ENCODE peak calls at places on chromosomes 16 and 17, in six cellular contexts. Z, Q, A, J, S and R are unnamed samples.

GRCh38 chr17:41308251-41308917 is 725 bp downstream of the KRTAP16-1 start:
- DNase-seq in Q (no peak), Z (no peak), S (no peak), A (peak), J (no peak), R (no peak)

GRCh38 chr17:42684033-42684625 is 1.8 kb downstream of the CNTNAP1 start:
- DNase-seq in Q (no peak), A (no peak), J (no peak), S (no peak), Z (no peak), R (no peak)

GRCh38 chr16:81610144-81610842 is 165.7 kb downstream of the CMIP start:
- DNase-seq in A (no peak), J (peak), Q (peak), S (peak), Z (peak), R (no peak)

GRCh38 chr17:354651-355556 is 2.3 kb upstream of the RPH3AL start:
- DNase-seq in Z (peak), S (no peak), Q (no peak), J (no peak), A (peak), R (no peak)

GRCh38 chr16:27692576-27692975 is 142.6 kb downstream of the KATNIP start:
- DNase-seq in S (no peak), Z (no peak), J (no peak), Q (no peak), A (no peak), R (peak)

GRCh38 chr16:15996432-15997109 is 47.2 kb downstream of the ABCC1 start:
- DNase-seq in Q (peak), A (no peak), Z (peak), S (peak), J (peak), R (no peak)

GRCh38 chr17:4980644-4981216 is 6.7 kb downstream of the CAMTA2 start:
- DNase-seq in Q (peak), S (peak), A (no peak), J (no peak), Z (no peak), R (no peak)

GRCh38 chr17:17808706-17809432 is 27.9 kb downstream of the SREBF1 start:
- DNase-seq in S (peak), Z (no peak), A (peak), Q (no peak), J (peak), R (no peak)

GRCh38 chr17:48486557-48486956 is 44.3 kb downstream of the HOXB1 start:
- DNase-seq in A (no peak), Q (peak), S (peak), Z (no peak), J (peak), R (no peak)
- TF ChIP-seq CTCF in A (no peak), Q (peak), S (peak), Z (no peak), J (no peak), R (no peak)

DNA sequence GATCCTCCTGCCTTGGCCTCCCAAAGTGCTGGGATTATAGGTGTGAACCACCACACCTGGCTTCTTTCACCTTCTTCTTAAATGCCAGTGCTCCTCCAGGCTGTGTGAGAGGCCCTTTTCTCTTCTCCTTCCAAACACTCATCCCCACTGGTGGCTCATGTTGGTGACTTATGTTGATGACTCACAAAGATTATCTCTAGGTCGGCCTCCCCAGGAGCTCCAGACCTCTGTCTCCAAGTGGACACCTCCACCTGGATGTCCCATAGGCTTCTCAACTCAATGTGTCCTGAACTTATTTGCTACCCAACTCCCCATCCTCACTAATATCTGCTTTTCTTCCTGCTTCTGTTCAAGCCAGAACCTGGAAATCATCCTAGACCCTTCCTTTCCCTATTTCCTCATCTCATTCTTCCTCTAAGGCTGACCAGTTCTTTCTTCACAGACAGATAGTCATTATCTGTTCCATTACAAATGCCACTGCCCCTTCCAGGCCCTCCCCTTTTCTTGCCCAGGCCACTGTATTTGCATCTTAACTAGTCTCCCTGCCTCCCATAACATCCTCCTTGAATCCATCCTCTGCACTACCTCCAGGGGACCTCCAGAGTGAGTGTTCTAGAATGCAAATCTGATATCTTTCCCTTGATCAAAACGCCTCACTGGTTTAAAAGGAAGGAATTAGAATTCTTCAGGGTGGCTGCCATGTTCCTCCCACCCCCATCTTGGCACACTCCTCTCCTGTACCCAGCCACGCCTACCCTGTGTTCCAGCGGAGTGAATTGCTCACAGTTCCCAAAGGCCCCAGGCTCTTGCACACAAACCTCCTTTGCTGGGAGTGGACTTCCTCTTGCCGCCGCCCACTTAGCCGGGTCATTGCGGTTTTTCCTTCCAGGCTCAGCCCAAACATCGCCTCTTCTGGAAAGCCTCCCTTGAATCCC is 34.8 kb upstream of the FBXO47 start:
- DNase-seq in Z (peak), Q (peak), A (peak), J (peak), S (peak), R (no peak)
- TF ChIP-seq CTCF in Z (no peak), Q (peak), A (no peak), J (no peak), S (peak), R (no peak)

GRCh38 chr17:28548417-28549130 is 3.9 kb downstream of the UNC119 start:
- DNase-seq in A (no peak), Q (no peak), S (no peak), Z (no peak), J (no peak), R (peak)
- TF ChIP-seq CTCF in A (no peak), Q (no peak), S (no peak), Z (no peak), J (no peak), R (peak)

GRCh38 chr16:30445408-30446202 is at the start of gene SEPHS2:
- DNase-seq in Q (peak), Z (peak), S (peak), J (peak), A (peak), R (peak)
- TF ChIP-seq CTCF in Q (peak), Z (no peak), S (peak), J (peak), A (peak), R (peak)

GRCh38 chr16:28822520-28823290 is at the start of gene ATXN2L:
- DNase-seq in Q (peak), A (peak), S (peak), J (peak), Z (peak), R (peak)
- TF ChIP-seq CTCF in Q (no peak), A (peak), S (no peak), J (no peak), Z (no peak), R (peak)